ENCODE peak calls at places on chromosome 15, in four cellular contexts. A is K562, C is HepG2, W is GM12878. Q is an unnamed sample.

GRCh38 chr15:31236184-31237041 is 90.2 kb upstream of the KLF13 start:
- DNase-seq in A (peak; percentile 65), C (peak; percentile 64), W (no peak), Q (peak; percentile 16)

GRCh38 chr15:101207867-101208288 is 44.0 kb downstream of the CHSY1 start:
- DNase-seq in C (no peak), W (no peak), A (no peak), Q (no peak)

GRCh38 chr15:73677146-73677607 is 7.0 kb upstream of the CD276 start:
- DNase-seq in C (peak; percentile 65), W (no peak), A (peak; percentile 67), Q (peak; percentile 72)

GRCh38 chr15:92029767-92030166 is 176.3 kb downstream of the SLCO3A1 start:
- DNase-seq in W (no peak), C (no peak), A (no peak), Q (no peak)

GRCh38 chr15:50979041-50979440 is 70.6 kb downstream of the AP4E1 start:
- DNase-seq in C (no peak), W (no peak), A (peak; percentile 3), Q (no peak)

GRCh38 chr15:74545776-74546656 is 5.0 kb downstream of the ARID3B start:
- DNase-seq in W (peak; percentile 77), C (peak; percentile 93), A (peak; percentile 100), Q (peak; percentile 94)

GRCh38 chr15:101496198-101496986 is 6.9 kb upstream of the PCSK6 start:
- DNase-seq in A (peak; percentile 30), W (no peak), C (no peak), Q (no peak)

GRCh38 chr15:99983894-99984293 is 250.7 kb upstream of the LYSMD4 start:
- DNase-seq in C (no peak), W (no peak), A (no peak), Q (no peak)

GRCh38 chr15:42349178-42349577 is 10.1 kb upstream of the CAPN3 start:
- DNase-seq in A (no peak), W (no peak), C (no peak), Q (no peak)

GRCh38 chr15:92429378-92430066 is 35.8 kb downstream of the ST8SIA2 start:
- DNase-seq in W (no peak), A (peak; percentile 52), C (no peak), Q (no peak)

GRCh38 chr15:67771201-67771600 is 54.1 kb upstream of the SKOR1 start:
- DNase-seq in A (peak; percentile 46), C (no peak), W (no peak), Q (no peak)

GRCh38 chr15:82894971-82895520 is 57.5 kb downstream of the HOMER2 start:
- DNase-seq in C (no peak), W (no peak), A (no peak), Q (no peak)

GRCh38 chr15:73048624-73049295 is 3.5 kb upstream of the NEO1 start:
- DNase-seq in W (no peak), A (no peak), C (no peak), Q (no peak)

GRCh38 chr15:51888593-51889195 is 59.2 kb downstream of the TMOD3 start:
- DNase-seq in C (no peak), A (peak; percentile 22), W (no peak), Q (peak; percentile 25)

GRCh38 chr15:88663216-88663615 is 24.4 kb downstream of the ISG20 start:
- DNase-seq in C (no peak), A (no peak), W (no peak), Q (no peak)

GRCh38 chr15:66907826-66908502 is 157.4 kb upstream of the SMAD3 start:
- DNase-seq in W (peak; percentile 39), A (no peak), C (peak; percentile 56), Q (no peak)

GRCh38 chr15:63449711-63450110 is 54.7 kb upstream of the USP3 start:
- DNase-seq in W (no peak), C (no peak), A (no peak), Q (no peak)

GRCh38 chr15:37791693-37792092 is 142.7 kb upstream of the TMCO5A start:
- DNase-seq in C (no peak), A (no peak), W (no peak), Q (no peak)

GRCh38 chr15:79311901-79312553 is 1.1 kb downstream of the TMED3 start:
- DNase-seq in W (peak; percentile 24), C (no peak), A (peak; percentile 20), Q (peak; percentile 12)

GRCh38 chr15:60328852-60329443 is 68.8 kb downstream of the ANXA2 start:
- DNase-seq in A (peak; percentile 41), C (no peak), W (no peak), Q (peak; percentile 25)

GRCh38 chr15:62649793-62650420 is 392.6 kb upstream of the TPM1 start:
- DNase-seq in W (peak; percentile 46), A (no peak), C (no peak), Q (no peak)

GRCh38 chr15:45199136-45199810 is 11.5 kb upstream of the SHF start:
- DNase-seq in W (peak; percentile 34), C (peak; percentile 15), A (peak; percentile 54), Q (no peak)

GRCh38 chr15:99593070-99593469 is 27.3 kb downstream of the MEF2A start:
- DNase-seq in C (no peak), W (no peak), A (no peak), Q (no peak)

GRCh38 chr15:84824260-84824690 is 7.1 kb downstream of the ALPK3 start:
- DNase-seq in A (no peak), C (peak; percentile 50), W (no peak), Q (no peak)

GRCh38 chr15:79172032-79172481 is 81.5 kb upstream of the RASGRF1 start:
- DNase-seq in C (peak; percentile 50), W (no peak), A (peak; percentile 35), Q (peak; percentile 48)

GRCh38 chr15:43966646-43967045 is 139.8 kb downstream of the WDR76 start:
- DNase-seq in W (no peak), C (no peak), A (no peak), Q (no peak)

GRCh38 chr15:40309344-40309862 is 1.7 kb upstream of the PLCB2 start:
- DNase-seq in C (no peak), W (no peak), A (no peak), Q (no peak)

GRCh38 chr15:29589975-29590374 is 232.3 kb downstream of the TJP1 start:
- DNase-seq in A (no peak), W (no peak), C (no peak), Q (no peak)

GRCh38 chr15:79002631-79003030 is 57.8 kb upstream of the CTSH start:
- DNase-seq in C (no peak), A (no peak), W (no peak), Q (no peak)

GRCh38 chr15:45023659-45024320 is 795 bp downstream of the SORD start:
- DNase-seq in A (peak; percentile 48), W (no peak), C (no peak), Q (no peak)

GRCh38 chr15:96316953-96317629 is 13.4 kb upstream of the NR2F2 start:
- DNase-seq in W (no peak), C (no peak), A (peak; percentile 31), Q (no peak)

GRCh38 chr15:22811640-22812039 is 25.2 kb downstream of the NIPA1 start:
- DNase-seq in A (no peak), W (no peak), C (peak; percentile 39), Q (peak; percentile 10)

GRCh38 chr15:56244811-56245576 is 1.3 kb upstream of the RFX7 start:
- DNase-seq in C (peak; percentile 85), A (peak; percentile 58), W (no peak), Q (no peak)

GRCh38 chr15:77739591-77740378 is 107.1 kb upstream of the LINGO1 start:
- DNase-seq in C (no peak), A (no peak), W (no peak), Q (no peak)

GRCh38 chr15:81336568-81336967 is 12.6 kb upstream of the STARD5 start:
- DNase-seq in C (peak; percentile 12), W (no peak), A (peak; percentile 41), Q (no peak)
- TF ChIP-seq TARDBP in C (no peak), W (no peak), A (no peak), Q (no peak)

DNA sequence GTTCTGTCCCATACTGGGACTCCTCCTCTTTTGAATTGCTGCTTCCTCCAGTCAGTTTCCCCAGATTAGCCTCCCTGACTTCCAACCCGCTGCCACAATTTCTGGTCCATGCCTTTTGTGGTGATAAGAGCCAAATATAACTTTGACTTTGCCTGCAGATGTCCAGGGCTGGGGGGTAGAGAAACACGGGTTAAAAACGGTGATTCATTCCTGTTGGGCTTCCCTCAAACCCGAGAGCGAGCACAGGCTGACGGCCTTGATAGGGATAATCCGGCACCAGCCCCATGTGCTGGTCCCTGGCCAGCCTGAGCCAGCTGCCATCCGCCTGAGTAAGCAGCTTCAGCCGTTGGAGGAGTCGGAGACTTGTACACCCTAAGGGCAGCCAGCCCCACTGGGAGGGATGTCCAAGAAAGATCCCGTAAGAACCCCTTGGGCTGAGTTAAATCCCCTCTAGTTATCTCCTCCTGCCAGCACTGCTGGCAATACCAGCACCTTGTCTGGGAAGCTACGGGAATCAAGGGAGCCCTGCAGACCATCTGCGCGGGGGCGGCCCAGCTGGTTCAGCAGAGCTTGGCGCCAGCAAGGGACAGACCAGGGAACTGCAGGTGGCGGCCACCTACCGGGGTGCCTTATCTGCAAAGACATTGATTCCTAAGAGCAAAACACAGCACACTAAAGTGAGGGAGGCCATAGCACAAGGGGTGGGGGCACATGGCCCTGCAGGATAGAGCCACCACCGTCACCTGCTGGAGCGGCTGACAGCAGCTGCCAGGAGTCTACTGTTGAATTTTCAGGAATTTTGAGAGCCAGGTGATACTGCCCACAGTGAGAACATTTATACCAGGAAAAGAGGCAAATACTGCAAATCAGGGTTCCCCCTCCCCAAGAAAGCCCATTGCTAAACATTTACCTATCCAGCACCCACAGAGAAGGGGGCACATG is 18.1 kb downstream of the CSPG4 start:
- DNase-seq in C (peak; percentile 35), A (peak; percentile 95), W (no peak), Q (peak; percentile 67)
- TF ChIP-seq BHLHE40 in C (no peak), A (peak; percentile 85), W (no peak), Q (no peak)

DNA sequence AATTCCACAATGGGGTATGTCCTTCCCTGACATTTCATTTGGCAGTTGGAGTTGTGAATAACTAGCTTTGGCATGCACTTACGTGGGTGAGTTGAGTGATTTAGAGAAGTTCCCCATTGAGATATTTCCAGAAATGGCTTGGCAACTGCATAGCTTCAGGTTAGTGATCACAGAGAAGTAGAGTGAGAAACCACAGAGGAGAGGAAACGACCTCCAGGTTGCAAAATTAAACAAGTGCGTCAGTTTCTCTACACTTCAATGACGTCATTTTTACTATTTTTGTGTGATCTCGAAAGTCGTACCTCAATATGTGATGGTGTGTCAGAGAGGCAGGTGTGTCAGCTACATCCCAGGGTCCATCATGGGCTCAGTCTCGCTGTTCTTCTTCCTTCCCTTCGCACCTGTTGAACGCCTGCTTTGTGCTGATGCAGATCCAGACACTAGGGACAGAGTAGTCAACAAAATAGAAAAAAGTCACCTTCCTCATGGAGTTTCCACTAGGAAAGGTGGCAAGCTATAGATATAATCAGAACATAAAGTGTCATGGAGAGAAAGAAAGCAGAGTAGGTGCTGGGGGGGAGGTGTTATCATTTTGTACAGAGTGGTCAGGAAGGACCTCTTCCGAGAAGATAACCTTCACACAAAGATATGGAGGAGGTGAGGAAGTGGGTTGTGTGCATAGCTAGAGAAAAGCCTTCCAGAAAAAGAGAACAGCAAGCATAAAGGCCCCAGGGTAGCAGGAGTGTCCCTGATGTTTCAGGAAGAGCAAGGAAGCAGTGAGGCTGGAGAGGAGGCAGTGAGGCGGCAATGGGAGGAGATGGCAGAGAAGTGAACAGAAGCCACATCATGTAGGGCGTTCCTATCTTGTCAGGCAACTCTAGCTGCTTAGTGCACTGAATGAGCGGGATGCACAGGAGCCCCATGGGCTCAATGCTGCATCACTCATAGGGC is 75.6 kb downstream of the MCTP2 start:
- DNase-seq in A (no peak), C (no peak), W (peak; percentile 78), Q (no peak)
- TF ChIP-seq TARDBP in A (no peak), C (no peak), W (no peak), Q (no peak)

DNA sequence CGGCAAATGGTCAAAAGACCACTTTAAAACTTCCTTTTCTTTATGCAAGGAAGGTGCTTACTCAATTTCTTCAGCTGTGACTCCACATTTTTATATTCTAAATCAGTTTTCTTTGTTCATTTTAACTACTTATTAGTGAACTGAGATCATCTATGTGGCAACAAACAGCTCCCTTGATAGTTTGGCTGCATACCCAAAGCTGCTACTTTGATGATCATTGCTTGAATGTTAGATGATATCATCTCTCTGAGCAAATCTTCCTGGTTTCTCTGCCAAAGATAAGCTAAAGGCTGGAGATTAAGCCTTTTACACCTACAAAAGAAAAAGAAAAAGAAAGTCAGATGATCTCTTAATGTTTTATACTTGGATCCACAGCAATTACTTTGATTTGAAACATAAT is 95.5 kb downstream of the DPH6 start:
- DNase-seq in W (no peak), C (no peak), A (no peak), Q (no peak)
- TF ChIP-seq BHLHE40 in W (no peak), C (no peak), A (no peak), Q (no peak)

Q was measured in HEK293T.